ENCODE peak calls at places on chromosome 7, in nine cellular contexts. W is activated CD8-positive, alpha-beta T cell treated with anti-CD3 and anti-CD28 coated beads for 36 hours; Z is cardiac muscle cell; T is tibial nerve; Y is fibroblast of pulmonary artery; A is ovary; G is fibroblast of villous mesenchyme; I is breast epithelium; U is osteocyte. Q is an unnamed sample.

GRCh38 chr7:3230908-3231307 is 70.1 kb upstream of the SDK1 start:
- DNase-seq in W (no peak), Z (no peak), T (no peak), Y (no peak), A (no peak), G (no peak), I (no peak), U (peak), Q (no peak)

GRCh38 chr7:151051108-151051507 is 2.8 kb downstream of the ASIC3 start:
- DNase-seq in W (peak), Z (peak), T (no peak), Y (peak), A (peak), G (peak), I (no peak), U (peak), Q (peak)

GRCh38 chr7:132503415-132503814 is 72.9 kb downstream of the PLXNA4 start:
- DNase-seq in W (no peak), Z (no peak), T (no peak), Y (no peak), A (no peak), G (no peak), I (no peak), U (no peak), Q (no peak)

GRCh38 chr7:78039791-78040776 is 241.5 kb downstream of the PHTF2 start:
- DNase-seq in W (peak), Z (no peak), T (no peak), Y (peak), A (no peak), G (peak), I (no peak), U (no peak), Q (no peak)

GRCh38 chr7:155216475-155217272 is 81.0 kb upstream of the INSIG1 start:
- DNase-seq in W (no peak), Z (no peak), T (no peak), Y (peak), A (no peak), G (no peak), I (no peak), U (no peak), Q (no peak)

GRCh38 chr7:114026486-114027089 is 107.8 kb upstream of the PPP1R3A start:
- DNase-seq in W (no peak), Z (peak), T (no peak), Y (peak), A (no peak), G (peak), I (no peak), U (no peak), Q (peak)

GRCh38 chr7:81873559-81873958 is 103.7 kb upstream of the HGF start:
- DNase-seq in W (no peak), Z (no peak), T (no peak), Y (peak), A (no peak), G (peak), I (no peak), U (no peak), Q (no peak)

GRCh38 chr7:90383422-90383821 is 19.8 kb upstream of the CLDN12 start:
- DNase-seq in W (no peak), Z (no peak), T (no peak), Y (peak), A (no peak), G (peak), I (no peak), U (no peak), Q (peak)

GRCh38 chr7:66768865-66769832 is 28.6 kb downstream of the RABGEF1 start:
- DNase-seq in W (no peak), Z (no peak), T (no peak), Y (no peak), A (no peak), G (peak), I (no peak), U (no peak), Q (no peak)

GRCh38 chr7:34982371-34983019 is 54.8 kb downstream of the DPY19L1 start:
- DNase-seq in W (no peak), Z (no peak), T (no peak), Y (no peak), A (no peak), G (no peak), I (no peak), U (no peak), Q (no peak)

GRCh38 chr7:138885383-138886147 is 87.6 kb upstream of the ATP6V0A4 start:
- DNase-seq in W (peak), Z (no peak), T (no peak), Y (no peak), A (no peak), G (no peak), I (no peak), U (no peak), Q (no peak)

GRCh38 chr7:126605056-126605455 is 647.7 kb downstream of the GRM8 start:
- DNase-seq in W (no peak), Z (no peak), T (no peak), Y (no peak), A (no peak), G (no peak), I (no peak), U (no peak), Q (no peak)

GRCh38 chr7:29035044-29035740 is 77.1 kb upstream of the TRIL start:
- DNase-seq in W (peak), Z (no peak), T (no peak), Y (peak), A (no peak), G (peak), I (no peak), U (no peak), Q (peak)

GRCh38 chr7:117458977-117459583 is 20.7 kb upstream of the CFTR start:
- DNase-seq in W (no peak), Z (peak), T (no peak), Y (peak), A (no peak), G (peak), I (no peak), U (no peak), Q (peak)

GRCh38 chr7:44595934-44596635 is 10.3 kb upstream of the OGDH start:
- DNase-seq in W (no peak), Z (peak), T (no peak), Y (peak), A (no peak), G (peak), I (no peak), U (no peak), Q (no peak)

GRCh38 chr7:79050592-79050991 is 402.9 kb downstream of the MAGI2 start:
- DNase-seq in W (no peak), Z (no peak), T (no peak), Y (peak), A (no peak), G (peak), I (peak), U (no peak), Q (peak)

GRCh38 chr7:28301148-28301641 is 111.1 kb upstream of the CREB5 start:
- DNase-seq in W (no peak), Z (no peak), T (no peak), Y (peak), A (peak), G (no peak), I (peak), U (no peak), Q (peak)

GRCh38 chr7:108308913-108309312 is 147.3 kb downstream of the NRCAM start:
- DNase-seq in W (no peak), Z (no peak), T (no peak), Y (peak), A (no peak), G (peak), I (no peak), U (no peak), Q (peak)

GRCh38 chr7:152987673-152988072 is 228.1 kb downstream of the ACTR3B start:
- DNase-seq in W (no peak), Z (no peak), T (no peak), Y (no peak), A (no peak), G (no peak), I (no peak), U (no peak), Q (no peak)

GRCh38 chr7:84178013-84178412 is 16.6 kb downstream of the SEMA3A start:
- DNase-seq in W (no peak), Z (no peak), T (no peak), Y (no peak), A (no peak), G (no peak), I (no peak), U (no peak), Q (peak)

GRCh38 chr7:64206903-64207302 is at the start of gene ZNF735:
- DNase-seq in W (no peak), Z (no peak), T (no peak), Y (no peak), A (no peak), G (no peak), I (no peak), U (no peak), Q (no peak)

GRCh38 chr7:954330-955238 is at the start of gene ADAP1:
- DNase-seq in W (peak), Z (peak), T (no peak), Y (peak), A (peak), G (peak), I (no peak), U (no peak), Q (peak)

GRCh38 chr7:95473276-95473985 is 12.3 kb upstream of the ASB4 start:
- DNase-seq in W (no peak), Z (no peak), T (no peak), Y (no peak), A (no peak), G (no peak), I (no peak), U (no peak), Q (no peak)

GRCh38 chr7:24829787-24830186 is 72.5 kb upstream of the GSDME start:
- DNase-seq in W (peak), Z (no peak), T (no peak), Y (peak), A (no peak), G (peak), I (no peak), U (no peak), Q (peak)

GRCh38 chr7:70392282-70392681 is 739.7 kb upstream of the GALNT17 start:
- DNase-seq in W (no peak), Z (no peak), T (no peak), Y (peak), A (no peak), G (peak), I (no peak), U (no peak), Q (no peak)

GRCh38 chr7:17844514-17845196 is 95.6 kb downstream of the SNX13 start:
- DNase-seq in W (no peak), Z (no peak), T (no peak), Y (peak), A (no peak), G (peak), I (no peak), U (no peak), Q (no peak)

GRCh38 chr7:80772347-80773101 is 134.1 kb downstream of the CD36 start:
- DNase-seq in W (no peak), Z (peak), T (no peak), Y (no peak), A (no peak), G (no peak), I (no peak), U (no peak), Q (no peak)

GRCh38 chr7:139482662-139483466 is 609 bp downstream of the KLRG2 start:
- DNase-seq in W (peak), Z (peak), T (no peak), Y (peak), A (no peak), G (peak), I (no peak), U (no peak), Q (no peak)

GRCh38 chr7:29619848-29620247 is 56.2 kb downstream of the PRR15 start:
- DNase-seq in W (no peak), Z (no peak), T (no peak), Y (no peak), A (no peak), G (no peak), I (no peak), U (no peak), Q (no peak)

GRCh38 chr7:138116156-138116555 is 39.9 kb downstream of the AKR1D1 start:
- DNase-seq in W (no peak), Z (no peak), T (no peak), Y (peak), A (no peak), G (peak), I (no peak), U (no peak), Q (peak)

GRCh38 chr7:70193514-70193913 is 595.2 kb downstream of the AUTS2 start:
- DNase-seq in W (peak), Z (no peak), T (no peak), Y (peak), A (no peak), G (peak), I (no peak), U (no peak), Q (no peak)

GRCh38 chr7:74502216-74502891 is 48.6 kb downstream of the GTF2IRD1 start:
- DNase-seq in W (no peak), Z (no peak), T (no peak), Y (no peak), A (no peak), G (no peak), I (peak), U (no peak), Q (peak)

GRCh38 chr7:17234398-17235021 is 63.9 kb upstream of the AHR start:
- DNase-seq in W (peak), Z (no peak), T (no peak), Y (peak), A (no peak), G (peak), I (peak), U (no peak), Q (peak)

GRCh38 chr7:23712368-23713284 is 2.6 kb downstream of the STK31 start:
- DNase-seq in W (no peak), Z (peak), T (no peak), Y (peak), A (no peak), G (peak), I (no peak), U (no peak), Q (peak)

GRCh38 chr7:21253740-21254687 is 173.9 kb upstream of the SP4 start:
- DNase-seq in W (peak), Z (peak), T (no peak), Y (peak), A (no peak), G (peak), I (no peak), U (no peak), Q (peak)
- TF ChIP-seq CTCF in W (peak), Z (peak), T (no peak), Y (peak), A (no peak), G (peak), I (peak), U (peak), Q (peak)

GRCh38 chr7:46507601-46508000 is 586.5 kb upstream of the IGFBP3 start:
- DNase-seq in W (no peak), Z (no peak), T (no peak), Y (no peak), A (no peak), G (no peak), I (no peak), U (no peak), Q (no peak)

GRCh38 chr7:46511442-46512215 is 590.6 kb upstream of the IGFBP3 start:
- DNase-seq in W (no peak), Z (no peak), T (no peak), Y (no peak), A (no peak), G (no peak), I (no peak), U (no peak), Q (no peak)

GRCh38 chr7:46512901-46513431 is 591.9 kb upstream of the IGFBP3 start:
- DNase-seq in W (no peak), Z (no peak), T (no peak), Y (peak), A (no peak), G (peak), I (no peak), U (no peak), Q (no peak)

GRCh38 chr7:46508541-46508940 is 587.5 kb upstream of the IGFBP3 start:
- DNase-seq in W (no peak), Z (no peak), T (no peak), Y (no peak), A (no peak), G (no peak), I (no peak), U (no peak), Q (no peak)
- TF ChIP-seq CTCF in W (no peak), Z (no peak), T (no peak), Y (no peak), A (no peak), G (no peak), I (no peak), U (no peak), Q (no peak)

GRCh38 chr7:129499915-129500463 is 2.3 kb upstream of the SMKR1 start:
- DNase-seq in W (peak), Z (no peak), T (no peak), Y (no peak), A (no peak), G (no peak), I (no peak), U (peak), Q (no peak)

GRCh38 chr7:129503725-129504124 is 1.4 kb downstream of the SMKR1 start:
- DNase-seq in W (no peak), Z (no peak), T (no peak), Y (no peak), A (no peak), G (no peak), I (no peak), U (no peak), Q (no peak)

GRCh38 chr7:129498021-129498420 is 4.3 kb upstream of the SMKR1 start:
- DNase-seq in W (no peak), Z (no peak), T (no peak), Y (no peak), A (no peak), G (no peak), I (no peak), U (peak), Q (no peak)

GRCh38 chr7:129501760-129502707 is at the start of gene SMKR1:
- DNase-seq in W (peak), Z (peak), T (no peak), Y (peak), A (peak), G (peak), I (peak), U (peak), Q (peak)

GRCh38 chr7:129502708-129503685 is 666 bp downstream of the SMKR1 start:
- DNase-seq in W (peak), Z (peak), T (no peak), Y (no peak), A (no peak), G (no peak), I (no peak), U (peak), Q (no peak)
- TF ChIP-seq CTCF in W (no peak), Z (peak), T (no peak), Y (no peak), A (no peak), G (no peak), I (no peak), U (peak), Q (no peak)

GRCh38 chr7:26368542-26368941 is 76.9 kb downstream of the SNX10 start:
- DNase-seq in W (no peak), Z (no peak), T (no peak), Y (peak), A (no peak), G (no peak), I (no peak), U (no peak), Q (peak)
- TF ChIP-seq CTCF in W (no peak), Z (no peak), T (no peak), Y (peak), A (no peak), G (no peak), I (no peak), U (peak), Q (peak)

GRCh38 chr7:42858570-42858969 is 53.3 kb downstream of the C7orf25 start:
- DNase-seq in W (no peak), Z (no peak), T (no peak), Y (peak), A (no peak), G (no peak), I (no peak), U (no peak), Q (peak)
- TF ChIP-seq CTCF in W (no peak), Z (no peak), T (no peak), Y (no peak), A (no peak), G (no peak), I (no peak), U (no peak), Q (no peak)